ENCODE peak calls at places on chromosomes 3 and 15, in five cellular contexts. One of them, this sample, is unnamed.

GRCh38 chr3:33061782-33062181 is 35.2 kb downstream of the GLB1 start:
- DNase-seq in pancreas: no peak
- DNase-seq in adrenal gland: no peak
- DNase-seq in tibial artery: no peak
- DNase-seq in fibroblast of mammary gland: peak; percentile 87
- DNase-seq in this sample: peak; percentile 69

GRCh38 chr3:10242182-10243065 is 5.8 kb upstream of the TATDN2 start:
- DNase-seq in pancreas: no peak
- DNase-seq in adrenal gland: no peak
- DNase-seq in tibial artery: no peak
- DNase-seq in fibroblast of mammary gland: peak; percentile 33
- DNase-seq in this sample: no peak

GRCh38 chr3:16477501-16477900 is 36.0 kb downstream of the RFTN1 start:
- DNase-seq in adrenal gland: no peak
- DNase-seq in fibroblast of mammary gland: peak; percentile 46
- DNase-seq in tibial artery: no peak
- DNase-seq in pancreas: no peak
- DNase-seq in this sample: no peak

GRCh38 chr3:31615071-31615875 is 82.5 kb downstream of the STT3B start:
- DNase-seq in pancreas: no peak
- DNase-seq in tibial artery: no peak
- DNase-seq in fibroblast of mammary gland: peak; percentile 14
- DNase-seq in adrenal gland: no peak
- DNase-seq in this sample: no peak

GRCh38 chr3:42122261-42123011 is 31.3 kb downstream of the TRAK1 start:
- DNase-seq in tibial artery: no peak
- DNase-seq in pancreas: no peak
- DNase-seq in adrenal gland: no peak
- DNase-seq in fibroblast of mammary gland: peak; percentile 25
- DNase-seq in this sample: no peak

GRCh38 chr15:89391685-89392257 is 57.1 kb upstream of the POLG start:
- DNase-seq in tibial artery: no peak
- DNase-seq in pancreas: no peak
- DNase-seq in adrenal gland: no peak
- DNase-seq in fibroblast of mammary gland: no peak
- DNase-seq in this sample: no peak

GRCh38 chr15:41048397-41048796 is 67.7 kb downstream of the INO80 start:
- DNase-seq in fibroblast of mammary gland: no peak
- DNase-seq in adrenal gland: no peak
- DNase-seq in tibial artery: no peak
- DNase-seq in pancreas: no peak
- DNase-seq in this sample: no peak

GRCh38 chr3:14397531-14397930 is 4.9 kb upstream of the SLC6A6 start:
- DNase-seq in fibroblast of mammary gland: no peak
- DNase-seq in adrenal gland: no peak
- DNase-seq in pancreas: no peak
- DNase-seq in tibial artery: peak; percentile 39
- DNase-seq in this sample: no peak

GRCh38 chr3:135348698-135349097 is 553.6 kb downstream of the EPHB1 start:
- DNase-seq in pancreas: no peak
- DNase-seq in tibial artery: no peak
- DNase-seq in adrenal gland: no peak
- DNase-seq in fibroblast of mammary gland: no peak
- DNase-seq in this sample: no peak

GRCh38 chr3:10760199-10760598 is 55.8 kb upstream of the SLC6A11 start:
- DNase-seq in pancreas: no peak
- DNase-seq in fibroblast of mammary gland: no peak
- DNase-seq in tibial artery: no peak
- DNase-seq in adrenal gland: no peak
- DNase-seq in this sample: no peak

GRCh38 chr3:196646736-196647216 is 7.3 kb downstream of the NRROS start:
- DNase-seq in adrenal gland: no peak
- DNase-seq in fibroblast of mammary gland: no peak
- DNase-seq in pancreas: no peak
- DNase-seq in tibial artery: no peak
- DNase-seq in this sample: no peak

GRCh38 chr15:34358367-34358766 is 8.6 kb downstream of the LPCAT4 start:
- DNase-seq in fibroblast of mammary gland: no peak
- DNase-seq in pancreas: no peak
- DNase-seq in adrenal gland: no peak
- DNase-seq in tibial artery: no peak
- DNase-seq in this sample: no peak

DNA sequence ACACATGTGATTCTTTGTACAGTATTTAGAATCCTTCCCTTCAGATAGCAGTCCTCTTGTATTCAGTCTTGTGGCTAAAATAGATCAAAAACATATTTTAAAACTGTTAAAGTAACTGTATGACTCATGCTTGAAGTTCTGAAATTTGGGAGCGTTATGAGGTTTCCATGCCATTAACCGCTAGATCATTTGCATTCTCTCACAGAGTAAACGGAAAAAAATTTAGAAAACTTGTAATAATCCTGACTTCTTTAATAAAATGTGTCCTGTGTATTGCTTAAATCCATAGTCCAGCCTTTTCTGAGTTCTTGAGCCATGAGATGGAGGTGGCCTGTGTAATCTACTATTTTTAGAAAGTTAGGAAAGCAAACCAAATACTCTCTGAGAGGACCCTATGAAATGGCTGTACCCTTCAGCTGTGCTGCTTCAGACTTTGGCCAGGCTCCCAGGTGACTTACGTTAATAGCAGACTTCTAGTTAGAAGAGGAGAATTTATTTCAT is 33.8 kb downstream of the MBNL1 start:
- DNase-seq in fibroblast of mammary gland: peak; percentile 93
- DNase-seq in tibial artery: peak; percentile 66
- DNase-seq in pancreas: no peak
- DNase-seq in adrenal gland: peak; percentile 70
- DNase-seq in this sample: peak; percentile 70
- H3K4me3 ChIP-seq in fibroblast of mammary gland: no peak overlapping the region
- H3K4me3 ChIP-seq in tibial artery: peak overlapping the region; percentile 51
- H3K4me3 ChIP-seq in pancreas: no peak overlapping the region
- H3K4me3 ChIP-seq in adrenal gland: no peak overlapping the region
- H3K4me3 ChIP-seq in this sample: no peak overlapping the region

DNA sequence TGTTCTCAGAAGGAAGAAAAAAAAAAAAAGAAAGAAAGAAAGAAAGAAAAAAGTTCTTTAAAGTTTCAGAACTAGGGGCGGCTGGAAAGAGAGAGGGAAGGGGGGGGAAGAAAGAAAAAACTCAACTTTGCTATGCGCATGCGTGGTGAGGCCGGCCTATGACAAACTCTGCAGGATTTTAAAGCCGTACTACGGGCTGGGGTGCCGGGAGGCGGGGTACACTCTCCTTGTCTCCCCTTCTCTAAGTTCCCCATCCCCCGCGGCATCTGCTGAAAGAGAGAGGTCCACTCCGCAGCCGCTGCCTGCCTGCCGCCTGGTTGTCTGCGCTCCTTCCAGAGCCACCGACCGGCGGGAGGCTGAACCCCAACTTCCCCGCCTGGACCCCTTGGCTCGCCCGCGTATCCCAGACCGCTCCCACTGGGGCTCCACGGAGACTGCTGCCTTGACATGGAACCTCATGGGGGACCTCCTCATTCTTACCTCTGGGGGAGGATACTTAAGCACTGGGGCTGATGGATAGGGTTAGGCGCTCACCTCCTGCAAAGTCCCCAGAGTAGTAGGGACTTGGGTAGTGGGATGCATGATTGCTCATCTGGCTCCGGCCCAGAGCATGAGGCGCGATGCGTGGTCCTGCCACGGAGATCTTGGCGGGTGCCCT is 1.4 kb upstream of the WNT5A start:
- DNase-seq in fibroblast of mammary gland: peak; percentile 78
- DNase-seq in adrenal gland: peak; percentile 65
- DNase-seq in tibial artery: no peak
- DNase-seq in pancreas: peak; percentile 82
- DNase-seq in this sample: no peak
- TF ChIP-seq CTCF in fibroblast of mammary gland: no peak
- TF ChIP-seq CTCF in adrenal gland: no peak
- TF ChIP-seq CTCF in tibial artery: no peak
- TF ChIP-seq CTCF in pancreas: no peak
- TF ChIP-seq CTCF in this sample: no peak

DNA sequence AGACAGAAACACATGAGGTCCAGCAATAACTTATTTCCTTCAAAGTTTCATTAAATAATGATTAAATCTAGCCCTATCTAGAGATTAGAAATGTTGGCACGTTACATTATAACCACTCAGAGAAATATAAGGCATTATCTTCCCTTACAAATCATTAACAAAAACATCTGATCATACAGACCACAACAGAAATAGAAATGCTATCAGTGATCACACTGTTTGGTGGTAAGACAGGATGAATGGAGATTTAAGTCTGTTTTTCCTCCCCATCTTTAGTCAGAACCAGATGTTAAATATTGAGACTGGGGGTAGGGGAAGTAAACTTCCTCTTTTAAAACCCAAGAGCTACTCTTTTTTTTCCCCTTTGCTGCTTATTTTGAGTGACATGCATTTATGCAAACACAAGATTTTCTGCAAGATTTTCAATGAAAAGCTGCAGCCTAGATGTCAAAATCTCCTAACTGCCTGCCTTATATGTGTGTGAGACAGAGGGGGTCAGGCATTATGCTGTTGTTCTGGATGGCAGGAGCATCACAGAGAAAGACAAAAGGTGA is 70.4 kb downstream of the CBLB start:
- DNase-seq in fibroblast of mammary gland: peak; percentile 42
- DNase-seq in adrenal gland: no peak
- DNase-seq in tibial artery: no peak
- DNase-seq in pancreas: no peak
- DNase-seq in this sample: no peak
- H3K4me3 ChIP-seq in fibroblast of mammary gland: no peak overlapping the region
- H3K4me3 ChIP-seq in adrenal gland: no peak overlapping the region
- H3K4me3 ChIP-seq in tibial artery: no peak overlapping the region
- H3K4me3 ChIP-seq in pancreas: no peak overlapping the region
- H3K4me3 ChIP-seq in this sample: no peak overlapping the region

GRCh38 chr3:125051715-125052581 is 3.8 kb downstream of the HEG1 start:
- DNase-seq in tibial artery: peak; percentile 64
- DNase-seq in fibroblast of mammary gland: peak; percentile 97
- DNase-seq in pancreas: no peak
- DNase-seq in adrenal gland: peak; percentile 60
- DNase-seq in this sample: no peak
- TF ChIP-seq CTCF in tibial artery: no peak
- TF ChIP-seq CTCF in fibroblast of mammary gland: no peak
- TF ChIP-seq CTCF in pancreas: no peak
- TF ChIP-seq CTCF in adrenal gland: no peak
- TF ChIP-seq CTCF in this sample: no peak

GRCh38 chr3:67028385-67028784 is 30.3 kb downstream of the KBTBD8 start:
- DNase-seq in fibroblast of mammary gland: no peak
- DNase-seq in tibial artery: no peak
- DNase-seq in adrenal gland: no peak
- DNase-seq in pancreas: no peak
- DNase-seq in this sample: no peak
- H3K4me3 ChIP-seq in fibroblast of mammary gland: no peak overlapping the region
- H3K4me3 ChIP-seq in tibial artery: no peak overlapping the region
- H3K4me3 ChIP-seq in adrenal gland: no peak overlapping the region
- H3K4me3 ChIP-seq in pancreas: no peak overlapping the region
- H3K4me3 ChIP-seq in this sample: no peak overlapping the region

DNA sequence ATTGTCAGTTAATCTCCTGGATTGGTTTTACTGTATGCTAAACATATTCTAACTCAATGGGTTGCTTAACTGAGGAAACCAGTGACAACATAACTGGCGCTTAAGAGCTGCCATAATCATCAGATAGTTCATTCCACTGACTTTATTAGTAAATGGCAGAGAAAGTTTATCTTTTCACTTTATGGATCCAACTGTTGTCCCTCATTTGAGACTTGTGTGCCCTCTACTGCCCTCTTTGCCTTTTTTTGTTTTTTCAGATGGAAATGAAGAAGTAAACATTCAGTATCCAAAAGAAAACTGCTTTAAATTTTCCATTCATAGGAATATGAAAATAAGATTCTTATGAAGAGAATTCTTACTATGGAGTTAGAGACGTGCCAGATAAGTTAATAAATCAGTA is 93.5 kb downstream of the NPTN start:
- DNase-seq in pancreas: no peak
- DNase-seq in tibial artery: no peak
- DNase-seq in adrenal gland: no peak
- DNase-seq in fibroblast of mammary gland: no peak
- DNase-seq in this sample: no peak
- TF ChIP-seq CTCF in pancreas: no peak
- TF ChIP-seq CTCF in tibial artery: no peak
- TF ChIP-seq CTCF in adrenal gland: no peak
- TF ChIP-seq CTCF in fibroblast of mammary gland: no peak
- TF ChIP-seq CTCF in this sample: no peak

GRCh38 chr3:46558184-46559029 is 7.7 kb downstream of the LRRC2 start:
- DNase-seq in tibial artery: peak; percentile 68
- DNase-seq in pancreas: peak; percentile 89
- DNase-seq in adrenal gland: peak; percentile 87
- DNase-seq in fibroblast of mammary gland: peak; percentile 90
- DNase-seq in this sample: peak; percentile 86
- H3K4me3 ChIP-seq in tibial artery: peak overlapping the region; percentile 33
- H3K4me3 ChIP-seq in pancreas: peak overlapping the region; percentile 14
- H3K4me3 ChIP-seq in adrenal gland: no peak overlapping the region
- H3K4me3 ChIP-seq in fibroblast of mammary gland: peak overlapping the region; percentile 62
- H3K4me3 ChIP-seq in this sample: peak overlapping the region; percentile 32

GRCh38 chr15:78321786-78322185 is 18.4 kb upstream of the CRABP1 start:
- DNase-seq in tibial artery: no peak
- DNase-seq in pancreas: peak; percentile 35
- DNase-seq in adrenal gland: no peak
- DNase-seq in fibroblast of mammary gland: no peak
- DNase-seq in this sample: no peak
- TF ChIP-seq CTCF in tibial artery: no peak
- TF ChIP-seq CTCF in pancreas: no peak
- TF ChIP-seq CTCF in adrenal gland: no peak
- TF ChIP-seq CTCF in fibroblast of mammary gland: no peak
- TF ChIP-seq CTCF in this sample: no peak

DNA sequence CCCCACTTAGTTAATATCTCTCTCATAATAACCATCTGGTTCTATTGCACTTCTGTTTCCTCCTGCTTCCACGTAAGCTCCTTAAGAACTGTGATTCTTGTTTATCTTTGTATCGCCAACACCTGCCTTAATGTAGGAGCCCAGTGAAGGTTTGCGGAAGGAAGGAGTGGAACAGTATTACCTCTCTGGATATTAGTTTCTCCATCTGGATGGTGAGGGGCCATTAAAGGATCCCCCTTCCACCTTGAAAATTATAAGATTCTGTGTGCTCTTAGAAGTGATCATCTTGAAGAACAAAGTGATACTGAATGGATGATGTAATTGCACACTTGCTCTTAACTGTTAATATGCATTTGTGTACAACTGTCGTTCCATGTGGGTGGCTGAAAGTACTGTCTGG is 2.2 kb downstream of the CHRNA5 start:
- DNase-seq in pancreas: no peak
- DNase-seq in tibial artery: no peak
- DNase-seq in fibroblast of mammary gland: no peak
- DNase-seq in adrenal gland: no peak
- DNase-seq in this sample: no peak
- H3K4me3 ChIP-seq in pancreas: no peak overlapping the region
- H3K4me3 ChIP-seq in tibial artery: no peak overlapping the region
- H3K4me3 ChIP-seq in fibroblast of mammary gland: no peak overlapping the region
- H3K4me3 ChIP-seq in adrenal gland: no peak overlapping the region
- H3K4me3 ChIP-seq in this sample: no peak overlapping the region

This sample was measured in HFF-Myc.